ENCODE peak calls at places on chromosome 16, in five cellular contexts. One of them, this sample, is unnamed.

GRCh38 chr16:52451971-52452421 is 94.9 kb downstream of the TOX3 start:
- DNase-seq in iris pigment epithelial cell: no peak
- DNase-seq in fibroblast of villous mesenchyme: no peak
- DNase-seq in H9: no peak
- DNase-seq in nephron progenitor cell: no peak
- DNase-seq in this sample: no peak

GRCh38 chr16:668519-669171 is 713 bp downstream of the RHOT2 start:
- DNase-seq in iris pigment epithelial cell: peak
- DNase-seq in fibroblast of villous mesenchyme: no peak
- DNase-seq in H9: no peak
- DNase-seq in nephron progenitor cell: peak
- DNase-seq in this sample: no peak

GRCh38 chr16:71460246-71460645 is 1.8 kb downstream of the ZNF23 start:
- DNase-seq in iris pigment epithelial cell: peak
- DNase-seq in fibroblast of villous mesenchyme: peak
- DNase-seq in H9: no peak
- DNase-seq in nephron progenitor cell: no peak
- DNase-seq in this sample: peak

GRCh38 chr16:7316266-7316888 is 16.3 kb upstream of the RBFOX1 start:
- DNase-seq in iris pigment epithelial cell: no peak
- DNase-seq in fibroblast of villous mesenchyme: no peak
- DNase-seq in H9: no peak
- DNase-seq in nephron progenitor cell: no peak
- DNase-seq in this sample: no peak

GRCh38 chr16:57422026-57422944 is 17.7 kb downstream of the CCL17 start:
- DNase-seq in iris pigment epithelial cell: peak
- DNase-seq in fibroblast of villous mesenchyme: peak
- DNase-seq in H9: peak
- DNase-seq in nephron progenitor cell: peak
- DNase-seq in this sample: peak

GRCh38 chr16:88613911-88614817 is 24.2 kb upstream of the IL17C start:
- DNase-seq in iris pigment epithelial cell: peak
- DNase-seq in fibroblast of villous mesenchyme: no peak
- DNase-seq in H9: no peak
- DNase-seq in nephron progenitor cell: no peak
- DNase-seq in this sample: no peak

GRCh38 chr16:76197925-76198324 is 79.3 kb upstream of the CNTNAP4 start:
- DNase-seq in iris pigment epithelial cell: no peak
- DNase-seq in fibroblast of villous mesenchyme: no peak
- DNase-seq in H9: no peak
- DNase-seq in nephron progenitor cell: no peak
- DNase-seq in this sample: no peak

GRCh38 chr16:48734220-48734619 is 124.2 kb upstream of the N4BP1 start:
- DNase-seq in iris pigment epithelial cell: no peak
- DNase-seq in fibroblast of villous mesenchyme: no peak
- DNase-seq in H9: no peak
- DNase-seq in nephron progenitor cell: peak
- DNase-seq in this sample: no peak

GRCh38 chr16:85123891-85124635 is 11.8 kb upstream of the CIBAR2 start:
- DNase-seq in iris pigment epithelial cell: peak
- DNase-seq in fibroblast of villous mesenchyme: peak
- DNase-seq in H9: peak
- DNase-seq in nephron progenitor cell: no peak
- DNase-seq in this sample: peak